ENCODE peak calls at places on chromosomes 6 and 20, in seven cellular contexts. One of them, this sample, is unnamed.
A peak's percentile ranks its signal among the peaks of the same experiment; 100 is the strongest.

GRCh38 chr6:167678102-167679101 is 148.3 kb upstream of the AFDN start:
- DNase-seq in cardiac muscle cell: peak; percentile 48
- DNase-seq in esophagus squamous epithelium: no peak
- DNase-seq in SK-N-SH: peak; percentile 76
- DNase-seq in tibial artery: no peak
- DNase-seq in spleen: no peak
- DNase-seq in pancreas: peak; percentile 69
- DNase-seq in this sample: no peak

GRCh38 chr6:104887350-104887749 is 27.6 kb upstream of the HACE1 start:
- DNase-seq in spleen: no peak
- DNase-seq in esophagus squamous epithelium: no peak
- DNase-seq in SK-N-SH: no peak
- DNase-seq in tibial artery: no peak
- DNase-seq in cardiac muscle cell: peak; percentile 54
- DNase-seq in pancreas: no peak
- DNase-seq in this sample: no peak

GRCh38 chr20:41391587-41392001 is 25.0 kb upstream of the EMILIN3 start:
- DNase-seq in pancreas: no peak
- DNase-seq in SK-N-SH: no peak
- DNase-seq in esophagus squamous epithelium: no peak
- DNase-seq in spleen: peak; percentile 14
- DNase-seq in cardiac muscle cell: no peak
- DNase-seq in tibial artery: no peak
- DNase-seq in this sample: no peak

GRCh38 chr6:119273799-119274595 is 75.6 kb downstream of the MAN1A1 start:
- DNase-seq in esophagus squamous epithelium: no peak
- DNase-seq in cardiac muscle cell: peak; percentile 95
- DNase-seq in SK-N-SH: peak; percentile 55
- DNase-seq in spleen: no peak
- DNase-seq in pancreas: no peak
- DNase-seq in tibial artery: no peak
- DNase-seq in this sample: no peak

GRCh38 chr6:125393449-125393858 is 91.7 kb upstream of the HDDC2 start:
- DNase-seq in SK-N-SH: no peak
- DNase-seq in pancreas: no peak
- DNase-seq in tibial artery: no peak
- DNase-seq in cardiac muscle cell: no peak
- DNase-seq in esophagus squamous epithelium: no peak
- DNase-seq in spleen: no peak
- DNase-seq in this sample: no peak

GRCh38 chr6:74000582-74000981 is 304.6 kb downstream of the CD109 start:
- DNase-seq in tibial artery: no peak
- DNase-seq in spleen: no peak
- DNase-seq in esophagus squamous epithelium: no peak
- DNase-seq in cardiac muscle cell: no peak
- DNase-seq in pancreas: no peak
- DNase-seq in SK-N-SH: no peak
- DNase-seq in this sample: no peak

GRCh38 chr6:53994201-53994600 is 117.0 kb upstream of the MLIP start:
- DNase-seq in esophagus squamous epithelium: no peak
- DNase-seq in pancreas: no peak
- DNase-seq in SK-N-SH: no peak
- DNase-seq in spleen: no peak
- DNase-seq in tibial artery: no peak
- DNase-seq in cardiac muscle cell: no peak
- DNase-seq in this sample: no peak

GRCh38 chr6:48563426-48563825 is 452.4 kb upstream of the PTCHD4 start:
- DNase-seq in spleen: no peak
- DNase-seq in tibial artery: no peak
- DNase-seq in SK-N-SH: no peak
- DNase-seq in cardiac muscle cell: no peak
- DNase-seq in pancreas: no peak
- DNase-seq in esophagus squamous epithelium: no peak
- DNase-seq in this sample: no peak

GRCh38 chr6:157666721-157667120 is 156.3 kb upstream of the SNX9 start:
- DNase-seq in pancreas: no peak
- DNase-seq in tibial artery: no peak
- DNase-seq in spleen: no peak
- DNase-seq in SK-N-SH: no peak
- DNase-seq in cardiac muscle cell: no peak
- DNase-seq in esophagus squamous epithelium: no peak
- DNase-seq in this sample: no peak

GRCh38 chr20:3237958-3238615 is 903 bp downstream of the SLC4A11 start:
- DNase-seq in pancreas: no peak
- DNase-seq in tibial artery: no peak
- DNase-seq in SK-N-SH: peak; percentile 57
- DNase-seq in spleen: no peak
- DNase-seq in esophagus squamous epithelium: no peak
- DNase-seq in cardiac muscle cell: no peak
- DNase-seq in this sample: no peak

GRCh38 chr6:98203170-98203806 is 631.1 kb upstream of the POU3F2 start:
- DNase-seq in pancreas: no peak
- DNase-seq in SK-N-SH: no peak
- DNase-seq in esophagus squamous epithelium: no peak
- DNase-seq in tibial artery: no peak
- DNase-seq in cardiac muscle cell: no peak
- DNase-seq in spleen: no peak
- DNase-seq in this sample: no peak

GRCh38 chr6:134880487-134881190 is 69.3 kb downstream of the ALDH8A1 start:
- DNase-seq in cardiac muscle cell: no peak
- DNase-seq in spleen: no peak
- DNase-seq in esophagus squamous epithelium: no peak
- DNase-seq in pancreas: no peak
- DNase-seq in SK-N-SH: no peak
- DNase-seq in tibial artery: no peak
- DNase-seq in this sample: no peak

GRCh38 chr6:125639621-125640020 is 109.8 kb upstream of the HEY2 start:
- DNase-seq in pancreas: no peak
- DNase-seq in cardiac muscle cell: peak; percentile 17
- DNase-seq in spleen: no peak
- DNase-seq in esophagus squamous epithelium: no peak
- DNase-seq in tibial artery: no peak
- DNase-seq in SK-N-SH: no peak
- DNase-seq in this sample: no peak

GRCh38 chr6:106563614-106564013 is 65.7 kb downstream of the RTN4IP1 start:
- DNase-seq in esophagus squamous epithelium: no peak
- DNase-seq in pancreas: no peak
- DNase-seq in cardiac muscle cell: peak; percentile 45
- DNase-seq in spleen: no peak
- DNase-seq in tibial artery: no peak
- DNase-seq in SK-N-SH: no peak
- DNase-seq in this sample: no peak

GRCh38 chr6:158207452-158207788 is 39.3 kb downstream of the GTF2H5 start:
- DNase-seq in tibial artery: no peak
- DNase-seq in esophagus squamous epithelium: no peak
- DNase-seq in pancreas: no peak
- DNase-seq in cardiac muscle cell: peak; percentile 40
- DNase-seq in SK-N-SH: no peak
- DNase-seq in spleen: no peak
- DNase-seq in this sample: no peak

GRCh38 chr6:117477988-117478852 is 4.3 kb upstream of the DCBLD1 start:
- DNase-seq in pancreas: no peak
- DNase-seq in esophagus squamous epithelium: no peak
- DNase-seq in SK-N-SH: no peak
- DNase-seq in spleen: no peak
- DNase-seq in cardiac muscle cell: no peak
- DNase-seq in tibial artery: no peak
- DNase-seq in this sample: no peak

GRCh38 chr20:21244808-21245207 is 58.3 kb upstream of the XRN2 start:
- DNase-seq in tibial artery: no peak
- DNase-seq in SK-N-SH: no peak
- DNase-seq in esophagus squamous epithelium: no peak
- DNase-seq in spleen: no peak
- DNase-seq in cardiac muscle cell: no peak
- DNase-seq in pancreas: no peak
- DNase-seq in this sample: no peak

GRCh38 chr20:39245685-39246311 is 283.7 kb downstream of the DHX35 start:
- DNase-seq in pancreas: no peak
- DNase-seq in cardiac muscle cell: no peak
- DNase-seq in spleen: no peak
- DNase-seq in esophagus squamous epithelium: no peak
- DNase-seq in tibial artery: no peak
- DNase-seq in SK-N-SH: no peak
- DNase-seq in this sample: no peak

GRCh38 chr6:162941128-162941527 is 213.4 kb downstream of the PACRG start:
- DNase-seq in esophagus squamous epithelium: no peak
- DNase-seq in SK-N-SH: no peak
- DNase-seq in spleen: no peak
- DNase-seq in cardiac muscle cell: no peak
- DNase-seq in pancreas: no peak
- DNase-seq in tibial artery: no peak
- DNase-seq in this sample: no peak

GRCh38 chr6:25202505-25202904 is 76.7 kb upstream of the CARMIL1 start:
- DNase-seq in pancreas: no peak
- DNase-seq in esophagus squamous epithelium: no peak
- DNase-seq in tibial artery: no peak
- DNase-seq in cardiac muscle cell: peak; percentile 67
- DNase-seq in SK-N-SH: no peak
- DNase-seq in spleen: no peak
- DNase-seq in this sample: no peak

GRCh38 chr6:38813026-38813425 is 97.9 kb downstream of the DNAH8 start:
- DNase-seq in SK-N-SH: no peak
- DNase-seq in pancreas: no peak
- DNase-seq in cardiac muscle cell: no peak
- DNase-seq in tibial artery: no peak
- DNase-seq in spleen: no peak
- DNase-seq in esophagus squamous epithelium: no peak
- DNase-seq in this sample: no peak

GRCh38 chr6:139708342-139709199 is 334.1 kb upstream of the CITED2 start:
- DNase-seq in esophagus squamous epithelium: no peak
- DNase-seq in cardiac muscle cell: peak; percentile 88
- DNase-seq in tibial artery: no peak
- DNase-seq in SK-N-SH: no peak
- DNase-seq in pancreas: peak; percentile 9
- DNase-seq in spleen: no peak
- DNase-seq in this sample: no peak

DNA sequence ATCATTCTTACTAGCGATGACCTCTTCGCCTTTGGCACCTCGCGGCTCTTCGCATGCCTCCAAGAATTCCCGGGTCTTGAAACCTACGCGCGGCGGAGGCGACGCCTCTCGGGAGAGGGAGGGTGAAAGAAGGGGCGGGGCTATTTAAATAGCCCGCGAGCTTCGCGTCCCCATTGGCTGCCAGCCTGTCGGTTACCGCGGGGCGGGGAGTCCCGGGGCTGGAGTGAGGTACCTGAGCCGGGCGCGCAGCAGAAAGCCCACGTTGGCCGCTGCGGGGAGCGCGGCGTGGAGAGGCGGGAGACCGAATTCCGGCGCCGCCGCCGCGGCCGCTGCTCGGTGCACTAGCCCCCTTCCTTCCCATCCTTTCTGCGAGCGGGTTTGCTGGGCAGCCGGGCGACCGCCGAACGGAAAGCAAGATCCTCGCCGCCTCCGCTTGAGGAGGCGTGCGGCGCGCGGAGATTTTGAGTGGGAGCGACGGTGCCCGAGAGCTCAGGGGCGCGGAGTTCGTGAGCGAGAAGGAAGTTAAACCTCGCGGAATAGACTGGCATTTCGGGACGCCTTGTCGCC is at the start of gene BMP6:
- DNase-seq in pancreas: peak; percentile 83
- DNase-seq in esophagus squamous epithelium: no peak
- DNase-seq in spleen: peak; percentile 95
- DNase-seq in cardiac muscle cell: peak; percentile 90
- DNase-seq in tibial artery: peak; percentile 82
- DNase-seq in SK-N-SH: peak; percentile 90
- DNase-seq in this sample: peak; percentile 25
- H3K4me3 ChIP-seq in pancreas: peak within 1 kb of the TSS; percentile 68
- H3K4me3 ChIP-seq in esophagus squamous epithelium: peak within 1 kb of the TSS; percentile 56
- H3K4me3 ChIP-seq in spleen: peak within 1 kb of the TSS; percentile 68
- H3K4me3 ChIP-seq in cardiac muscle cell: peak within 1 kb of the TSS; percentile 40
- H3K4me3 ChIP-seq in tibial artery: peak within 1 kb of the TSS; percentile 66
- H3K4me3 ChIP-seq in SK-N-SH: peak within 1 kb of the TSS; percentile 70
- H3K4me3 ChIP-seq in this sample: peak within 1 kb of the TSS; percentile 45

GRCh38 chr6:22221630-22222029 is 75.2 kb downstream of the PRL start:
- DNase-seq in pancreas: no peak
- DNase-seq in cardiac muscle cell: no peak
- DNase-seq in esophagus squamous epithelium: no peak
- DNase-seq in SK-N-SH: no peak
- DNase-seq in tibial artery: no peak
- DNase-seq in spleen: no peak
- DNase-seq in this sample: no peak
- H3K9me3 ChIP-seq in pancreas: no peaks in the 10 kb centered on the region
- H3K9me3 ChIP-seq in cardiac muscle cell: no peaks in the 10 kb centered on the region
- H3K9me3 ChIP-seq in esophagus squamous epithelium: no peaks in the 10 kb centered on the region
- H3K9me3 ChIP-seq in SK-N-SH: no peaks in the 10 kb centered on the region
- H3K9me3 ChIP-seq in tibial artery: no peaks in the 10 kb centered on the region
- H3K9me3 ChIP-seq in spleen: no peaks in the 10 kb centered on the region
- H3K9me3 ChIP-seq in this sample: no peaks in the 10 kb centered on the region

DNA sequence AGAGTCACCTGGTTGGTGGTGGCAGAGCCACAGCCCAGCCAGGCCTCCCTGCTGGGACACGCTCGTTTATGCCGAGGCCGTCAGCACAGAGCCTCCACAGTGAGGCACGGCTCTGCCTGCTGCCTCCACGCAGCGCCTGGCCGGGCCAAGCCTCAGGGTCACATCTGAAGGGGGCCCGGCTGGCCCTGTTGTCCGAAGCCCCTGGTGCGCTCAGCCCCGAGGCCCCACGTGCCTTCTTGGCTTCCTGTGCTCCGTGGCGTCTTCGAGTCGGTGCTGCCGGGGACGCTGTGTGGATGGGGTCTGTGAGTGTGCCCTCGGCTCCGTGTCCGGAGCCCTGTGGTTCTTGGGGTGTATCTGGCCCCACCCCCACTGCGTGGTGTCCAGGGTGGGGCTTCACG is 10.4 kb upstream of the TNFRSF6B start:
- DNase-seq in spleen: peak; percentile 78
- DNase-seq in tibial artery: no peak
- DNase-seq in cardiac muscle cell: no peak
- DNase-seq in esophagus squamous epithelium: no peak
- DNase-seq in pancreas: no peak
- DNase-seq in SK-N-SH: no peak
- DNase-seq in this sample: no peak
- H3K27ac ChIP-seq in spleen: peak overlapping the region; percentile 89
- H3K27ac ChIP-seq in tibial artery: peak overlapping the region; percentile 57
- H3K27ac ChIP-seq in cardiac muscle cell: peak overlapping the region; percentile 44
- H3K27ac ChIP-seq in esophagus squamous epithelium: peak overlapping the region; percentile 87
- H3K27ac ChIP-seq in pancreas: peak overlapping the region; percentile 61
- H3K27ac ChIP-seq in SK-N-SH: no peak overlapping the region
- H3K27ac ChIP-seq in this sample: no peak overlapping the region

GRCh38 chr20:35021831-35022230 is 66.2 kb downstream of the MYH7B start:
- DNase-seq in spleen: no peak
- DNase-seq in tibial artery: no peak
- DNase-seq in SK-N-SH: no peak
- DNase-seq in cardiac muscle cell: no peak
- DNase-seq in esophagus squamous epithelium: no peak
- DNase-seq in pancreas: no peak
- DNase-seq in this sample: no peak

GRCh38 chr20:35020108-35021031 is 64.7 kb downstream of the MYH7B start:
- DNase-seq in tibial artery: no peak
- DNase-seq in esophagus squamous epithelium: no peak
- DNase-seq in cardiac muscle cell: peak; percentile 21
- DNase-seq in spleen: no peak
- DNase-seq in SK-N-SH: no peak
- DNase-seq in pancreas: peak; percentile 63
- DNase-seq in this sample: no peak

GRCh38 chr20:35021063-35021462 is 65.4 kb downstream of the MYH7B start:
- DNase-seq in esophagus squamous epithelium: no peak
- DNase-seq in cardiac muscle cell: peak; percentile 67
- DNase-seq in tibial artery: no peak
- DNase-seq in spleen: no peak
- DNase-seq in pancreas: no peak
- DNase-seq in SK-N-SH: no peak
- DNase-seq in this sample: no peak

GRCh38 chr20:35025116-35025515 is 67.5 kb downstream of the TRPC4AP start:
- DNase-seq in esophagus squamous epithelium: no peak
- DNase-seq in SK-N-SH: no peak
- DNase-seq in spleen: no peak
- DNase-seq in tibial artery: no peak
- DNase-seq in cardiac muscle cell: no peak
- DNase-seq in pancreas: no peak
- DNase-seq in this sample: no peak

GRCh38 chr20:35023624-35024023 is 68.0 kb downstream of the MYH7B start:
- DNase-seq in tibial artery: no peak
- DNase-seq in SK-N-SH: no peak
- DNase-seq in spleen: no peak
- DNase-seq in cardiac muscle cell: no peak
- DNase-seq in esophagus squamous epithelium: no peak
- DNase-seq in pancreas: no peak
- DNase-seq in this sample: no peak
- H3K4me3 ChIP-seq in tibial artery: no peak overlapping the region
- H3K4me3 ChIP-seq in SK-N-SH: no peak overlapping the region
- H3K4me3 ChIP-seq in spleen: no peak overlapping the region
- H3K4me3 ChIP-seq in cardiac muscle cell: no peak overlapping the region
- H3K4me3 ChIP-seq in esophagus squamous epithelium: no peak overlapping the region
- H3K4me3 ChIP-seq in pancreas: no peak overlapping the region
- H3K4me3 ChIP-seq in this sample: no peak overlapping the region